ENCODE peak calls at places on chromosome 2, in four cellular contexts. E, B, R and H are unnamed samples.

GRCh38 chr2:66494708-66495107 is 59.8 kb downstream of the MEIS1 start:
- DNase-seq in E (no peak), B (peak; percentile 65), R (peak; percentile 84), H (no peak)

GRCh38 chr2:1881998-1882397 is 137.7 kb upstream of the PXDN start:
- DNase-seq in R (no peak), B (no peak), E (no peak), H (no peak)

GRCh38 chr2:230774348-230774951 is 61.8 kb downstream of the CAB39 start:
- DNase-seq in E (no peak), B (peak; percentile 82), R (no peak), H (no peak)

GRCh38 chr2:189783451-189783926 is 650 bp downstream of the ORMDL1 start:
- DNase-seq in B (peak; percentile 60), E (no peak), R (no peak), H (no peak)

GRCh38 chr2:222311321-222311977 is 12.7 kb upstream of the PAX3 start:
- DNase-seq in R (no peak), B (no peak), E (no peak), H (no peak)

GRCh38 chr2:128503358-128504241 is 184.9 kb upstream of the HS6ST1 start:
- DNase-seq in E (peak; percentile 57), R (peak; percentile 55), B (no peak), H (no peak)

GRCh38 chr2:203583084-203583695 is 48.1 kb upstream of the RAPH1 start:
- DNase-seq in R (no peak), E (no peak), B (no peak), H (no peak)

GRCh38 chr2:230384986-230385385 is 31.0 kb upstream of the SP100 start:
- DNase-seq in R (no peak), B (no peak), E (no peak), H (no peak)

GRCh38 chr2:105541189-105542050 is 142.6 kb upstream of the FHL2 start:
- DNase-seq in E (no peak), B (peak; percentile 86), R (no peak), H (no peak)

GRCh38 chr2:227853765-227854271 is 17.6 kb upstream of the DAW1 start:
- DNase-seq in E (no peak), R (no peak), B (no peak), H (no peak)
- H3K27ac ChIP-seq in E (no peak overlapping the region), R (no peak overlapping the region), B (no peak overlapping the region), H (no peak overlapping the region)

GRCh38 chr2:8514274-8514662 is 167.6 kb upstream of the ID2 start:
- DNase-seq in R (no peak), E (no peak), B (no peak), H (no peak)
- H3K27ac ChIP-seq in R (no peak overlapping the region), E (no peak overlapping the region), B (no peak overlapping the region), H (no peak overlapping the region)

DNA sequence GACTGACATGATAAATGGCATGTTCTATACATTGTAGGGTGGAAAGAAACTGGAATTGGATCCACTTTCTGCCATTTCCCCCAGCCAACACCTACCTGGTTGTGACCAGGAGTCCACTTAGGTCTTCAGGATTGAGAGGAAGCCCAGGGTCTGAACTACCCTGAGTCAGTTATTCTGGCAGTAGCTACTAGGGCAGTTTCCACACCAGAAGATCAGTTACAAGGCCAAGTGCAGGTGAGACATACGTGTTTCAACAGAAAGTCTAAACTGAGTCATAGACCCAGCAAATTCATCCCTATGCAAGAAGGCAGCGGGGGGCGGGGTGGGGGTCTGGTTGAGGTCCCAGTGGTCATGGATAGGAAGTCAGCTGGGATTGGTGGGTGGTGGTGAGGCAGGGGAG is 21.9 kb downstream of the ANTXR1 start:
- DNase-seq in E (no peak), R (no peak), B (peak; percentile 36), H (no peak)
- H3K27ac ChIP-seq in E (no peak overlapping the region), R (peak overlapping the region; percentile 51), B (no peak overlapping the region), H (no peak overlapping the region)

DNA sequence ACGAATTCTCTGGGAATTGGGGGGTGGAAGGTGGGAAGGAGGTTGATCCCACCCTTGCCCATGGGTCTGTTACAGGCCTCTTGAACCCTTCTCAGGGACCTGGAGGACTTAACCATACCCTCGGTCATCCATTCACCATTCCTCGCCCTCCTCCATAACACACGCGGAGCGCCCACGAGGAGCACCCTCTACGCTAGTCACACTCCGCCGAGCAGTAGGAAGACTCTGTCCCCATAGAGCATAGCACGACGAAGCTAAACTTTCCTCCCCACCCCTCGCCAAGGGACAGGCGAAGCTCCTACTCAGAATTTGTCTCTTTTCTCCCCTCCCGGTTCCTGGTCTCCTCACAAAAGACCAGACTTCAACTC is 611 bp upstream of the ITSN2 start:
- DNase-seq in B (no peak), E (no peak), R (no peak), H (no peak)
- H3K27ac ChIP-seq in B (peak overlapping the region; percentile 79), E (no peak overlapping the region), R (peak overlapping the region; percentile 88), H (peak overlapping the region; percentile 91)

DNA sequence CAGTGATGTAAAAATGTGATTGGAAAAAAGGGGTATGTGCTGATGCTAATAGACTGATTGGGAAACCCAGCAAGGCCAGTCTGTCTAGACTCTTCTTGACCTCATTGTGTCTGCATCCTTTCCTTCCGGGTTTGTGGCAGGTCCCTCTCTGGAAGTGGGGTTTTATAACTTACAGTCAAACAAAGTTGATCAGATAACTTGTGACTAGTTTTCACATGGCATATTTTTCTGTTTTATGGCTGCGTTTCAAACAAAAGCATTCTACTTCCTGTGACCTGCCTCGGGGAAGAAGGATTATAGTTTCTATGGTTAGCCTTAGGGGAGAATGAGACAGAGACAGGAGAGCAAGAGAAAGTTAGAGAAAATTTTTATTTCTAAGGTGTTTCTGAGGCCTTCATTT is 188.7 kb upstream of the HNMT start:
- DNase-seq in B (peak; percentile 4), E (no peak), R (no peak), H (no peak)
- H3K27ac ChIP-seq in B (no peak overlapping the region), E (no peak overlapping the region), R (no peak overlapping the region), H (no peak overlapping the region)